ENCODE peak calls at places on chromosomes 3 and 15, in five cellular contexts. One of them, this sample, is unnamed.

GRCh38 chr15:70575251-70576227 is 187.8 kb downstream of the UACA start:
- DNase-seq in tibial artery: no peak
- DNase-seq in ACHN: no peak
- DNase-seq in neuronal stem cell: no peak
- DNase-seq in anterior cingulate cortex: no peak
- DNase-seq in this sample: peak

GRCh38 chr3:153192327-153192726 is 30.3 kb downstream of the RAP2B start:
- DNase-seq in tibial artery: no peak
- DNase-seq in ACHN: no peak
- DNase-seq in neuronal stem cell: no peak
- DNase-seq in anterior cingulate cortex: no peak
- DNase-seq in this sample: no peak

GRCh38 chr3:159971311-159971710 is 17.3 kb upstream of the IL12A start:
- DNase-seq in tibial artery: no peak
- DNase-seq in ACHN: no peak
- DNase-seq in neuronal stem cell: no peak
- DNase-seq in anterior cingulate cortex: no peak
- DNase-seq in this sample: no peak

GRCh38 chr3:63943678-63944077 is 31.5 kb upstream of the SCAANT1 start:
- DNase-seq in tibial artery: no peak
- DNase-seq in ACHN: no peak
- DNase-seq in neuronal stem cell: no peak
- DNase-seq in anterior cingulate cortex: no peak
- DNase-seq in this sample: no peak

GRCh38 chr3:118534519-118534918 is 500.1 kb downstream of the IGSF11 start:
- DNase-seq in tibial artery: no peak
- DNase-seq in ACHN: no peak
- DNase-seq in neuronal stem cell: no peak
- DNase-seq in anterior cingulate cortex: no peak
- DNase-seq in this sample: no peak

GRCh38 chr15:67185621-67186225 is 68.7 kb downstream of the AAGAB start:
- DNase-seq in tibial artery: peak
- DNase-seq in ACHN: no peak
- DNase-seq in neuronal stem cell: no peak
- DNase-seq in anterior cingulate cortex: no peak
- DNase-seq in this sample: no peak

GRCh38 chr3:10551821-10552630 is 46.6 kb upstream of the ATP2B2 start:
- DNase-seq in tibial artery: peak
- DNase-seq in ACHN: peak
- DNase-seq in neuronal stem cell: no peak
- DNase-seq in anterior cingulate cortex: peak
- DNase-seq in this sample: peak

GRCh38 chr15:44058126-44058525 is 136.9 kb downstream of the FRMD5 start:
- DNase-seq in tibial artery: no peak
- DNase-seq in ACHN: no peak
- DNase-seq in neuronal stem cell: no peak
- DNase-seq in anterior cingulate cortex: no peak
- DNase-seq in this sample: no peak

GRCh38 chr3:156658732-156659090 is 15.7 kb upstream of the TIPARP start:
- DNase-seq in tibial artery: no peak
- DNase-seq in ACHN: no peak
- DNase-seq in neuronal stem cell: no peak
- DNase-seq in anterior cingulate cortex: no peak
- DNase-seq in this sample: no peak

GRCh38 chr15:83658406-83658805 is 4.5 kb downstream of the ADAMTSL3 start:
- DNase-seq in tibial artery: no peak
- DNase-seq in ACHN: no peak
- DNase-seq in neuronal stem cell: no peak
- DNase-seq in anterior cingulate cortex: no peak
- DNase-seq in this sample: no peak